ENCODE peak calls at places on chromosomes 2 and 18, in five cellular contexts. A, S, O, N and Q are unnamed samples. For H3K4me1 and H3K9me3, the result is how much of the 10 kb centered on the place peaks cover.

GRCh38 chr18:49645196-49645595 is 83.3 kb downstream of the LIPG start:
- DNase-seq in A (no peak), S (no peak), O (no peak), N (no peak), Q (no peak)

GRCh38 chr2:203551653-203552250 is 16.7 kb upstream of the RAPH1 start:
- DNase-seq in A (no peak), S (peak), O (no peak), N (peak), Q (peak)

GRCh38 chr2:77328125-77328524 is 194.1 kb downstream of the LRRTM4 start:
- DNase-seq in A (no peak), S (no peak), O (no peak), N (no peak), Q (no peak)

GRCh38 chr18:44630118-44630517 is 50.6 kb upstream of the SETBP1 start:
- DNase-seq in A (no peak), S (no peak), O (no peak), N (no peak), Q (no peak)

GRCh38 chr2:29074401-29074800 is at the start of gene PCARE:
- DNase-seq in A (no peak), S (no peak), O (peak), N (no peak), Q (no peak)

GRCh38 chr2:15177103-15177502 is 384.0 kb downstream of the NBAS start:
- DNase-seq in A (no peak), S (no peak), O (no peak), N (no peak), Q (no peak)

GRCh38 chr2:234289789-234290188 is 207.1 kb downstream of the ARL4C start:
- DNase-seq in A (no peak), S (no peak), O (no peak), N (no peak), Q (no peak)

GRCh38 chr2:51224790-51225189 is 192.9 kb upstream of the NRXN1 start:
- DNase-seq in A (no peak), S (no peak), O (no peak), N (no peak), Q (no peak)

GRCh38 chr2:191009541-191010374 is 4.2 kb downstream of the STAT1 start:
- DNase-seq in A (no peak), S (no peak), O (no peak), N (no peak), Q (no peak)

GRCh38 chr18:22198163-22198562 is 28.8 kb downstream of the GATA6 start:
- DNase-seq in A (no peak), S (no peak), O (no peak), N (no peak), Q (no peak)

GRCh38 chr2:54880428-54880827 is 157.0 kb downstream of the EML6 start:
- DNase-seq in A (no peak), S (no peak), O (no peak), N (no peak), Q (no peak)

GRCh38 chr2:115219296-115219695 is 776.9 kb downstream of the DPP10 start:
- DNase-seq in A (no peak), S (no peak), O (no peak), N (no peak), Q (no peak)

GRCh38 chr2:221100467-221101089 is 471.5 kb downstream of the EPHA4 start:
- DNase-seq in A (no peak), S (no peak), O (peak), N (no peak), Q (no peak)

GRCh38 chr2:109531221-109531620 is 82.5 kb downstream of the SEPTIN10 start:
- DNase-seq in A (no peak), S (no peak), O (no peak), N (no peak), Q (no peak)

GRCh38 chr18:31244737-31245432 is 73.1 kb upstream of the DSG1 start:
- DNase-seq in A (no peak), S (no peak), O (peak), N (no peak), Q (no peak)

GRCh38 chr2:56053679-56054078 is 130.1 kb upstream of the EFEMP1 start:
- DNase-seq in A (no peak), S (no peak), O (peak), N (no peak), Q (no peak)

GRCh38 chr2:180893752-180894151 is 86.7 kb upstream of the UBE2E3 start:
- DNase-seq in A (no peak), S (no peak), O (no peak), N (no peak), Q (no peak)

GRCh38 chr2:134558208-134558890 is 160.5 kb downstream of the TMEM163 start:
- DNase-seq in A (no peak), S (no peak), O (no peak), N (no peak), Q (no peak)

GRCh38 chr2:231541605-231542509 is 11.6 kb upstream of the NMUR1 start:
- DNase-seq in A (no peak), S (no peak), O (peak), N (no peak), Q (peak)
- TF ChIP-seq CTCF in A (peak), S (no peak), O (peak), N (no peak), Q (no peak)

DNA sequence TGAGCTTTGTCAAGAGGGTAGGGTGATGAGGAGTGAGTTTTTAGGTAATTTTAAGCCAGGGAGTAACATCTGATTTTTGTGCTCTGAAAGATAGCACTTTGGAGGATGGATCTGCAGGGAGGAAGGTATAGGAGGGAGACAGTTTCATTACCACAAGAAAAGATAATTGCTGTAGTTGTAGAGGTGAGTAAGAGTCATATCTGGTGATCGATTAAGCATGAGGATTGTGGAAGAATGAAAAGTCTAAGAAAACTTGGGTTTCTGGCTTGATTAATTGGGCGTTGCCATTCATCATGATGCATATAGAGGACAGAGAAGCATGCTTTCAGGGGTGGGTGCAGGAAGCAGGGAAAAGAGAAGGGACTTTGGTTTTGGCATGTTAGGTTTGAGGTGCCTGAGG is 18.5 kb downstream of the KCMF1 start:
- DNase-seq in A (no peak), S (no peak), O (no peak), N (no peak), Q (no peak)
- H3K4me1 ChIP-seq in A (half or more), S (half or more), O (under half), N (under half), Q (under half)

GRCh38 chr2:13212115-13212514 is 495.4 kb downstream of the TRIB2 start:
- DNase-seq in A (no peak), S (no peak), O (no peak), N (no peak), Q (no peak)
- H3K9me3 ChIP-seq in A (under half), S (under half), O (under half), N (under half), Q (under half)

GRCh38 chr2:164439235-164439634 is 182.0 kb downstream of the GRB14 start:
- DNase-seq in A (no peak), S (no peak), O (no peak), N (no peak), Q (no peak)
- TF ChIP-seq CTCF in A (no peak), S (no peak), O (no peak), N (no peak), Q (no peak)

GRCh38 chr2:230872968-230873669 is 8.4 kb downstream of the ITM2C start:
- DNase-seq in A (no peak), S (no peak), O (no peak), N (no peak), Q (no peak)

GRCh38 chr2:230873670-230874401 is 9.1 kb downstream of the ITM2C start:
- DNase-seq in A (no peak), S (no peak), O (no peak), N (no peak), Q (no peak)

GRCh38 chr2:230874876-230875275 is 10.1 kb downstream of the ITM2C start:
- DNase-seq in A (no peak), S (no peak), O (no peak), N (no peak), Q (no peak)

GRCh38 chr2:230875347-230876315 is 10.9 kb downstream of the ITM2C start:
- DNase-seq in A (no peak), S (no peak), O (no peak), N (peak), Q (no peak)

DNA sequence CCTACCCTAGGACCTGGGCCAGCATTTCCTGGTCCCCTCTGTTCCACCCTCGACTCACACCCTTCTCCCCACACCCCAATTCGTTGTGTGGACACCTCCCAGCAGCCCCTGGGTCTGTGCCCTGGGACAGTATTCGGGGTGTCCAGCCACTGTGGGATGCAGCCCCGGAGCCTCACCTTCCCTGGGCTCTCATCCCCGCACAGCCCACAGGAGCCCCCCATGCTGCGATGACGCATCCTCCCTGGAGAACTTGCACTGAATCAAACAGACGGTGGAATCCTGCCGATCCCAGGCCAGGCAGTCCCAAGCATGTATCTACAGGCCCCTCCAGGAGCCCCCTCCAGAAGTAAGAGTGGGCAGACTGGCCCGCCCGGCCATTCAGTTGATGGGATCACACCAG is 9.7 kb downstream of the ITM2C start:
- DNase-seq in A (no peak), S (no peak), O (no peak), N (peak), Q (no peak)
- H3K4me1 ChIP-seq in A (under half), S (under half), O (under half), N (under half), Q (under half)

GRCh38 chr2:239722760-239723448 is 302.2 kb downstream of the NDUFA10 start:
- DNase-seq in A (peak), S (no peak), O (no peak), N (no peak), Q (no peak)
- H3K9me3 ChIP-seq in A (under half), S (under half), O (under half), N (under half), Q (under half)

GRCh38 chr2:102141915-102142828 is at the start of gene IL1R1:
- DNase-seq in A (peak), S (peak), O (peak), N (peak), Q (peak)
- TF ChIP-seq CTCF in A (no peak), S (no peak), O (no peak), N (no peak), Q (no peak)

GRCh38 chr18:35923939-35924338 is 48.5 kb upstream of the RMP24 start:
- DNase-seq in A (no peak), S (no peak), O (no peak), N (no peak), Q (no peak)
- H3K4me1 ChIP-seq in A (under half), S (under half), O (under half), N (under half), Q (under half)

DNA sequence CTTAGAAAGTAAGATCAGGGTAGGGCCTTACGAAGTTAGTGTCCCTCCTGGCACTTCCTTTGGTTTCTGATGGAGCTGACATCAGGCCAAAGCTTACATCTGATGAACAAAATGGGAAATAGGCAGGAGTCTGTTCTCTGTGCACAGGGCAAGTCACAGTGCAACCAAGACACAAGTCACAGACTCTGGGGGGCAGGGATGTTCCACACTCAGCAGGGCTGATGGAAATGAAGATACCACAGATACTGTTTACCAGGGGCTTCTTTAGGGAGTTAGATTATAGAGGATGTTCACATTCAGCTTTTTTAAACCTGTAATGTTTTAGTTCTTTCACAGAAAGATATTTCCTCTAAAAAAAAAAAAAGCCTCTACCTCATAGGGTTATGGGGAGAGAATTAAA is 106.2 kb upstream of the EPC2 start:
- DNase-seq in A (no peak), S (no peak), O (no peak), N (no peak), Q (no peak)
- H3K9me3 ChIP-seq in A (under half), S (under half), O (under half), N (under half), Q (under half)